ENCODE peak calls at places on chromosomes 13 and 19, in five cellular contexts. Z is Daoy, S is type B pancreatic cell, N is amygdala, B is activated B cell treated with CpG ODN at 0.5 μM for 24 hours. D is an unnamed sample.

GRCh38 chr13:72651196-72651595 is 76.2 kb downstream of the MZT1 start:
- DNase-seq in Z (no peak), S (no peak), N (no peak), B (no peak), D (no peak)

GRCh38 chr13:48562296-48563066 is 29.6 kb upstream of the RCBTB2 start:
- DNase-seq in Z (peak), S (no peak), N (no peak), B (no peak), D (peak)

GRCh38 chr19:49014123-49014869 is 2.6 kb downstream of the LHB start:
- DNase-seq in Z (no peak), S (no peak), N (no peak), B (no peak), D (no peak)

GRCh38 chr13:24175847-24176246 is 15.3 kb downstream of the SPATA13 start:
- DNase-seq in Z (no peak), S (no peak), N (no peak), B (no peak), D (no peak)

GRCh38 chr13:108944760-108945159 is 315.3 kb downstream of the MYO16 start:
- DNase-seq in Z (no peak), S (no peak), N (no peak), B (no peak), D (no peak)

GRCh38 chr13:49357694-49358093 is 86.2 kb downstream of the CAB39L start:
- DNase-seq in Z (peak), S (no peak), N (no peak), B (no peak), D (no peak)

GRCh38 chr13:32284927-32285632 is 30.1 kb downstream of the ZAR1L start:
- DNase-seq in Z (peak), S (no peak), N (no peak), B (no peak), D (no peak)

GRCh38 chr13:102401755-102402154 is at the start of gene FGF14:
- DNase-seq in Z (no peak), S (no peak), N (no peak), B (no peak), D (no peak)

GRCh38 chr13:26048745-26049144 is 3.1 kb downstream of the SHISA2 start:
- DNase-seq in Z (no peak), S (no peak), N (no peak), B (no peak), D (no peak)

GRCh38 chr13:75365724-75366173 is 116.2 kb downstream of the TBC1D4 start:
- DNase-seq in Z (peak), S (no peak), N (no peak), B (no peak), D (no peak)

GRCh38 chr13:48491423-48492122 is 41.3 kb downstream of the RCBTB2 start:
- DNase-seq in Z (no peak), S (no peak), N (no peak), B (no peak), D (no peak)

GRCh38 chr19:3304871-3305423 is 61.4 kb upstream of the NFIC start:
- DNase-seq in Z (peak), S (peak), N (no peak), B (peak), D (peak)

GRCh38 chr19:1451916-1452801 is 2.2 kb downstream of the APC2 start:
- DNase-seq in Z (no peak), S (no peak), N (peak), B (no peak), D (no peak)

GRCh38 chr13:79386125-79386822 is 19.8 kb downstream of the RBM26 start:
- DNase-seq in Z (no peak), S (no peak), N (no peak), B (no peak), D (no peak)

GRCh38 chr13:25848822-25849740 is 202.7 kb downstream of the SHISA2 start:
- DNase-seq in Z (no peak), S (no peak), N (no peak), B (no peak), D (no peak)

GRCh38 chr13:30819136-30819875 is 84.0 kb downstream of the ALOX5AP start:
- DNase-seq in Z (no peak), S (no peak), N (no peak), B (no peak), D (no peak)

GRCh38 chr19:6362351-6362801 is 1.0 kb downstream of the CLPP start:
- DNase-seq in Z (no peak), S (no peak), N (no peak), B (no peak), D (no peak)

GRCh38 chr13:110343241-110343865 is 36.3 kb downstream of the COL4A2 start:
- DNase-seq in Z (no peak), S (no peak), N (no peak), B (no peak), D (no peak)

GRCh38 chr13:113904411-113904810 is 40.5 kb upstream of the GAS6 start:
- DNase-seq in Z (peak), S (peak), N (no peak), B (no peak), D (no peak)

GRCh38 chr19:55206664-55207500 is 2.4 kb downstream of the PTPRH start:
- DNase-seq in Z (peak), S (no peak), N (peak), B (no peak), D (no peak)

GRCh38 chr13:108342369-108343289 is 73.1 kb downstream of the TNFSF13B start:
- DNase-seq in Z (no peak), S (no peak), N (no peak), B (no peak), D (no peak)

GRCh38 chr19:30136591-30136990 is 194.6 kb downstream of the URI1 start:
- DNase-seq in Z (peak), S (no peak), N (no peak), B (no peak), D (no peak)

GRCh38 chr13:73820688-73821087 is 313.5 kb downstream of the KLF12 start:
- DNase-seq in Z (no peak), S (no peak), N (no peak), B (no peak), D (no peak)

GRCh38 chr19:1364070-1364719 is 19.5 kb upstream of the NDUFS7 start:
- DNase-seq in Z (no peak), S (no peak), N (no peak), B (no peak), D (no peak)

GRCh38 chr19:14081797-14082674 is 3.5 kb downstream of the C19orf67 start:
- DNase-seq in Z (no peak), S (no peak), N (no peak), B (no peak), D (peak)

GRCh38 chr13:114126789-114127472 is 5.5 kb downstream of the RASA3 start:
- DNase-seq in Z (no peak), S (no peak), N (no peak), B (no peak), D (no peak)

GRCh38 chr13:48232420-48233096 is 448 bp upstream of the ITM2B start:
- DNase-seq in Z (no peak), S (no peak), N (no peak), B (no peak), D (peak)

GRCh38 chr13:28573595-28574373 is 78.9 kb upstream of the FLT1 start:
- DNase-seq in Z (no peak), S (no peak), N (no peak), B (no peak), D (no peak)

GRCh38 chr13:113924184-113924583 is 49.7 kb downstream of the C13orf46 start:
- DNase-seq in Z (no peak), S (peak), N (no peak), B (no peak), D (no peak)

GRCh38 chr19:10043286-10043927 is 30.1 kb downstream of the RDH8 start:
- DNase-seq in Z (no peak), S (no peak), N (no peak), B (no peak), D (peak)

GRCh38 chr13:48431987-48432615 is 19.2 kb upstream of the LPAR6 start:
- DNase-seq in Z (no peak), S (no peak), N (no peak), B (no peak), D (no peak)

GRCh38 chr13:90824027-90824426 is 523.5 kb upstream of the MIR17HG start:
- DNase-seq in Z (no peak), S (no peak), N (no peak), B (no peak), D (no peak)

GRCh38 chr19:32876236-32876918 is 6.8 kb upstream of the SLC7A9 start:
- DNase-seq in Z (no peak), S (peak), N (no peak), B (no peak), D (no peak)